ENCODE peak calls at places on chromosomes 11 and 22, in seven cellular contexts. One of them, this sample, is unnamed.

GRCh38 chr11:82969811-82970210 is 68.3 kb downstream of the DDIAS start:
- DNase-seq in activated CD8-positive, alpha-beta memory T cell treated with anti-CD3 and anti-CD28 coated beads, Interleukin-2, amount 10 ng/mL, durations not matched to agents 7 days and 5 days: no peak
- DNase-seq in choroid plexus epithelial cell: no peak
- DNase-seq in lower leg skin: no peak
- DNase-seq in tibial nerve: no peak
- DNase-seq in stimulated activated CD4-positive, alpha-beta T cell treated with anti-CD3 and anti-CD28 coated beads, Interleukin-12 subunit alpha, Interleukin-12 subunit beta, amount 100 ng/mL, for 48 hours: no peak
- DNase-seq in posterior cingulate gyrus: no peak
- DNase-seq in this sample: no peak

GRCh38 chr11:21582791-21583190 is 610.1 kb upstream of the ANO5 start:
- DNase-seq in activated CD8-positive, alpha-beta memory T cell treated with anti-CD3 and anti-CD28 coated beads, Interleukin-2, amount 10 ng/mL, durations not matched to agents 7 days and 5 days: no peak
- DNase-seq in choroid plexus epithelial cell: no peak
- DNase-seq in lower leg skin: no peak
- DNase-seq in tibial nerve: no peak
- DNase-seq in stimulated activated CD4-positive, alpha-beta T cell treated with anti-CD3 and anti-CD28 coated beads, Interleukin-12 subunit alpha, Interleukin-12 subunit beta, amount 100 ng/mL, for 48 hours: no peak
- DNase-seq in posterior cingulate gyrus: no peak
- DNase-seq in this sample: no peak

GRCh38 chr11:60193687-60194433 is 11.0 kb upstream of the MS4A6A start:
- DNase-seq in activated CD8-positive, alpha-beta memory T cell treated with anti-CD3 and anti-CD28 coated beads, Interleukin-2, amount 10 ng/mL, durations not matched to agents 7 days and 5 days: peak
- DNase-seq in choroid plexus epithelial cell: peak
- DNase-seq in lower leg skin: no peak
- DNase-seq in tibial nerve: peak
- DNase-seq in stimulated activated CD4-positive, alpha-beta T cell treated with anti-CD3 and anti-CD28 coated beads, Interleukin-12 subunit alpha, Interleukin-12 subunit beta, amount 100 ng/mL, for 48 hours: peak
- DNase-seq in posterior cingulate gyrus: no peak
- DNase-seq in this sample: no peak

GRCh38 chr22:48320671-48321515 is 1506.8 kb downstream of the BRD1 start:
- DNase-seq in activated CD8-positive, alpha-beta memory T cell treated with anti-CD3 and anti-CD28 coated beads, Interleukin-2, amount 10 ng/mL, durations not matched to agents 7 days and 5 days: no peak
- DNase-seq in choroid plexus epithelial cell: no peak
- DNase-seq in lower leg skin: no peak
- DNase-seq in tibial nerve: no peak
- DNase-seq in stimulated activated CD4-positive, alpha-beta T cell treated with anti-CD3 and anti-CD28 coated beads, Interleukin-12 subunit alpha, Interleukin-12 subunit beta, amount 100 ng/mL, for 48 hours: no peak
- DNase-seq in posterior cingulate gyrus: no peak
- DNase-seq in this sample: no peak

GRCh38 chr22:24471570-24471969 is 23.6 kb upstream of the UPB1 start:
- DNase-seq in activated CD8-positive, alpha-beta memory T cell treated with anti-CD3 and anti-CD28 coated beads, Interleukin-2, amount 10 ng/mL, durations not matched to agents 7 days and 5 days: no peak
- DNase-seq in choroid plexus epithelial cell: peak
- DNase-seq in lower leg skin: no peak
- DNase-seq in tibial nerve: peak
- DNase-seq in stimulated activated CD4-positive, alpha-beta T cell treated with anti-CD3 and anti-CD28 coated beads, Interleukin-12 subunit alpha, Interleukin-12 subunit beta, amount 100 ng/mL, for 48 hours: no peak
- DNase-seq in posterior cingulate gyrus: no peak
- DNase-seq in this sample: no peak

GRCh38 chr11:128565881-128566280 is 21.5 kb downstream of the ETS1 start:
- DNase-seq in activated CD8-positive, alpha-beta memory T cell treated with anti-CD3 and anti-CD28 coated beads, Interleukin-2, amount 10 ng/mL, durations not matched to agents 7 days and 5 days: no peak
- DNase-seq in choroid plexus epithelial cell: no peak
- DNase-seq in lower leg skin: no peak
- DNase-seq in tibial nerve: no peak
- DNase-seq in stimulated activated CD4-positive, alpha-beta T cell treated with anti-CD3 and anti-CD28 coated beads, Interleukin-12 subunit alpha, Interleukin-12 subunit beta, amount 100 ng/mL, for 48 hours: no peak
- DNase-seq in posterior cingulate gyrus: no peak
- DNase-seq in this sample: no peak

GRCh38 chr11:75133976-75134375 is 16.9 kb upstream of the SLCO2B1 start:
- DNase-seq in activated CD8-positive, alpha-beta memory T cell treated with anti-CD3 and anti-CD28 coated beads, Interleukin-2, amount 10 ng/mL, durations not matched to agents 7 days and 5 days: peak
- DNase-seq in choroid plexus epithelial cell: no peak
- DNase-seq in lower leg skin: no peak
- DNase-seq in tibial nerve: no peak
- DNase-seq in stimulated activated CD4-positive, alpha-beta T cell treated with anti-CD3 and anti-CD28 coated beads, Interleukin-12 subunit alpha, Interleukin-12 subunit beta, amount 100 ng/mL, for 48 hours: no peak
- DNase-seq in posterior cingulate gyrus: no peak
- DNase-seq in this sample: peak

GRCh38 chr11:44894217-44894617 is 56.5 kb downstream of the TP53I11 start:
- DNase-seq in activated CD8-positive, alpha-beta memory T cell treated with anti-CD3 and anti-CD28 coated beads, Interleukin-2, amount 10 ng/mL, durations not matched to agents 7 days and 5 days: peak
- DNase-seq in choroid plexus epithelial cell: peak
- DNase-seq in lower leg skin: peak
- DNase-seq in tibial nerve: peak
- DNase-seq in stimulated activated CD4-positive, alpha-beta T cell treated with anti-CD3 and anti-CD28 coated beads, Interleukin-12 subunit alpha, Interleukin-12 subunit beta, amount 100 ng/mL, for 48 hours: peak
- DNase-seq in posterior cingulate gyrus: no peak
- DNase-seq in this sample: no peak

GRCh38 chr11:134413334-134414035 is 1.4 kb upstream of the B3GAT1 start:
- DNase-seq in activated CD8-positive, alpha-beta memory T cell treated with anti-CD3 and anti-CD28 coated beads, Interleukin-2, amount 10 ng/mL, durations not matched to agents 7 days and 5 days: no peak
- DNase-seq in choroid plexus epithelial cell: no peak
- DNase-seq in lower leg skin: no peak
- DNase-seq in tibial nerve: no peak
- DNase-seq in stimulated activated CD4-positive, alpha-beta T cell treated with anti-CD3 and anti-CD28 coated beads, Interleukin-12 subunit alpha, Interleukin-12 subunit beta, amount 100 ng/mL, for 48 hours: no peak
- DNase-seq in posterior cingulate gyrus: no peak
- DNase-seq in this sample: no peak

GRCh38 chr22:36486619-36487384 is 5.4 kb upstream of the TXN2 start:
- DNase-seq in activated CD8-positive, alpha-beta memory T cell treated with anti-CD3 and anti-CD28 coated beads, Interleukin-2, amount 10 ng/mL, durations not matched to agents 7 days and 5 days: peak
- DNase-seq in choroid plexus epithelial cell: peak
- DNase-seq in lower leg skin: no peak
- DNase-seq in tibial nerve: no peak
- DNase-seq in stimulated activated CD4-positive, alpha-beta T cell treated with anti-CD3 and anti-CD28 coated beads, Interleukin-12 subunit alpha, Interleukin-12 subunit beta, amount 100 ng/mL, for 48 hours: peak
- DNase-seq in posterior cingulate gyrus: no peak
- DNase-seq in this sample: no peak

GRCh38 chr11:114604179-114604813 is 8.7 kb upstream of the NXPE4 start:
- DNase-seq in activated CD8-positive, alpha-beta memory T cell treated with anti-CD3 and anti-CD28 coated beads, Interleukin-2, amount 10 ng/mL, durations not matched to agents 7 days and 5 days: no peak
- DNase-seq in choroid plexus epithelial cell: no peak
- DNase-seq in lower leg skin: no peak
- DNase-seq in tibial nerve: no peak
- DNase-seq in stimulated activated CD4-positive, alpha-beta T cell treated with anti-CD3 and anti-CD28 coated beads, Interleukin-12 subunit alpha, Interleukin-12 subunit beta, amount 100 ng/mL, for 48 hours: no peak
- DNase-seq in posterior cingulate gyrus: no peak
- DNase-seq in this sample: peak

GRCh38 chr11:76232026-76232665 is 25.8 kb upstream of the WNT11 start:
- DNase-seq in activated CD8-positive, alpha-beta memory T cell treated with anti-CD3 and anti-CD28 coated beads, Interleukin-2, amount 10 ng/mL, durations not matched to agents 7 days and 5 days: peak
- DNase-seq in choroid plexus epithelial cell: peak
- DNase-seq in lower leg skin: no peak
- DNase-seq in tibial nerve: no peak
- DNase-seq in stimulated activated CD4-positive, alpha-beta T cell treated with anti-CD3 and anti-CD28 coated beads, Interleukin-12 subunit alpha, Interleukin-12 subunit beta, amount 100 ng/mL, for 48 hours: no peak
- DNase-seq in posterior cingulate gyrus: no peak
- DNase-seq in this sample: no peak

GRCh38 chr11:68988486-68988885 is 7.7 kb upstream of the MRGPRD start:
- DNase-seq in activated CD8-positive, alpha-beta memory T cell treated with anti-CD3 and anti-CD28 coated beads, Interleukin-2, amount 10 ng/mL, durations not matched to agents 7 days and 5 days: no peak
- DNase-seq in choroid plexus epithelial cell: no peak
- DNase-seq in lower leg skin: no peak
- DNase-seq in tibial nerve: no peak
- DNase-seq in stimulated activated CD4-positive, alpha-beta T cell treated with anti-CD3 and anti-CD28 coated beads, Interleukin-12 subunit alpha, Interleukin-12 subunit beta, amount 100 ng/mL, for 48 hours: no peak
- DNase-seq in posterior cingulate gyrus: no peak
- DNase-seq in this sample: no peak

GRCh38 chr11:67404515-67405195 is 772 bp downstream of the TBC1D10C start:
- DNase-seq in activated CD8-positive, alpha-beta memory T cell treated with anti-CD3 and anti-CD28 coated beads, Interleukin-2, amount 10 ng/mL, durations not matched to agents 7 days and 5 days: peak
- DNase-seq in choroid plexus epithelial cell: no peak
- DNase-seq in lower leg skin: no peak
- DNase-seq in tibial nerve: no peak
- DNase-seq in stimulated activated CD4-positive, alpha-beta T cell treated with anti-CD3 and anti-CD28 coated beads, Interleukin-12 subunit alpha, Interleukin-12 subunit beta, amount 100 ng/mL, for 48 hours: no peak
- DNase-seq in posterior cingulate gyrus: no peak
- DNase-seq in this sample: no peak

GRCh38 chr11:9405721-9406120 is 21.3 kb downstream of the IPO7 start:
- DNase-seq in activated CD8-positive, alpha-beta memory T cell treated with anti-CD3 and anti-CD28 coated beads, Interleukin-2, amount 10 ng/mL, durations not matched to agents 7 days and 5 days: no peak
- DNase-seq in choroid plexus epithelial cell: no peak
- DNase-seq in lower leg skin: no peak
- DNase-seq in tibial nerve: no peak
- DNase-seq in stimulated activated CD4-positive, alpha-beta T cell treated with anti-CD3 and anti-CD28 coated beads, Interleukin-12 subunit alpha, Interleukin-12 subunit beta, amount 100 ng/mL, for 48 hours: no peak
- DNase-seq in posterior cingulate gyrus: no peak
- DNase-seq in this sample: no peak

GRCh38 chr11:134014502-134014901 is 54.4 kb upstream of the JAM3 start:
- DNase-seq in activated CD8-positive, alpha-beta memory T cell treated with anti-CD3 and anti-CD28 coated beads, Interleukin-2, amount 10 ng/mL, durations not matched to agents 7 days and 5 days: no peak
- DNase-seq in choroid plexus epithelial cell: no peak
- DNase-seq in lower leg skin: no peak
- DNase-seq in tibial nerve: no peak
- DNase-seq in stimulated activated CD4-positive, alpha-beta T cell treated with anti-CD3 and anti-CD28 coated beads, Interleukin-12 subunit alpha, Interleukin-12 subunit beta, amount 100 ng/mL, for 48 hours: no peak
- DNase-seq in posterior cingulate gyrus: no peak
- DNase-seq in this sample: no peak

GRCh38 chr11:126988655-126989054 is 11.9 kb downstream of the KIRREL3 start:
- DNase-seq in activated CD8-positive, alpha-beta memory T cell treated with anti-CD3 and anti-CD28 coated beads, Interleukin-2, amount 10 ng/mL, durations not matched to agents 7 days and 5 days: no peak
- DNase-seq in choroid plexus epithelial cell: no peak
- DNase-seq in lower leg skin: no peak
- DNase-seq in tibial nerve: no peak
- DNase-seq in stimulated activated CD4-positive, alpha-beta T cell treated with anti-CD3 and anti-CD28 coated beads, Interleukin-12 subunit alpha, Interleukin-12 subunit beta, amount 100 ng/mL, for 48 hours: no peak
- DNase-seq in posterior cingulate gyrus: no peak
- DNase-seq in this sample: no peak

GRCh38 chr11:61392991-61393595 is 706 bp downstream of the TMEM216 start:
- DNase-seq in activated CD8-positive, alpha-beta memory T cell treated with anti-CD3 and anti-CD28 coated beads, Interleukin-2, amount 10 ng/mL, durations not matched to agents 7 days and 5 days: no peak
- DNase-seq in choroid plexus epithelial cell: peak
- DNase-seq in lower leg skin: no peak
- DNase-seq in tibial nerve: no peak
- DNase-seq in stimulated activated CD4-positive, alpha-beta T cell treated with anti-CD3 and anti-CD28 coated beads, Interleukin-12 subunit alpha, Interleukin-12 subunit beta, amount 100 ng/mL, for 48 hours: no peak
- DNase-seq in posterior cingulate gyrus: no peak
- DNase-seq in this sample: no peak

This sample was measured in esophagus muscularis mucosa.